ENCODE peak calls at places on chromosomes 12 and 14, in nine cellular contexts. W is HCT116, E is stomach, K is heart right ventricle, B is cardiac muscle cell, H is heart left ventricle, O is Peyer's patch, Z is body of pancreas, P is fibroblast of lung. D is an unnamed sample.

GRCh38 chr12:53160000-53160399 is 20.5 kb upstream of the ZNF740 start:
- DNase-seq in O (no peak), W (no peak), Z (no peak), H (no peak), B (no peak), K (no peak), P (no peak), E (no peak), D (no peak)

GRCh38 chr12:111180830-111181726 is 187.8 kb downstream of the PHETA1 start:
- DNase-seq in H (peak), O (peak), K (no peak), E (peak), B (peak), P (no peak), W (no peak), Z (peak), D (no peak)

GRCh38 chr12:116336542-116337065 is 59.1 kb upstream of the MED13L start:
- DNase-seq in O (no peak), H (no peak), B (no peak), P (peak), K (no peak), W (no peak), Z (no peak), E (peak), D (no peak)

GRCh38 chr12:115988193-115988592 is 289.3 kb downstream of the MED13L start:
- DNase-seq in P (no peak), K (no peak), H (no peak), E (no peak), B (no peak), Z (no peak), W (no peak), O (no peak), D (no peak)

GRCh38 chr12:13442457-13442856 is 245.9 kb downstream of the EMP1 start:
- DNase-seq in K (no peak), P (no peak), H (no peak), E (no peak), Z (no peak), O (no peak), W (no peak), B (no peak), D (no peak)

GRCh38 chr14:99420711-99421110 is 59.9 kb downstream of the SETD3 start:
- DNase-seq in W (no peak), E (peak), Z (peak), O (no peak), H (no peak), P (peak), K (no peak), B (no peak), D (no peak)

GRCh38 chr12:57049890-57050289 is at the start of gene MYO1A:
- DNase-seq in P (peak), O (peak), B (peak), W (no peak), E (peak), Z (no peak), H (no peak), K (no peak), D (no peak)

GRCh38 chr12:44703311-44703910 is 172.7 kb downstream of the NELL2 start:
- DNase-seq in B (no peak), K (no peak), H (no peak), P (no peak), O (no peak), E (no peak), W (no peak), Z (no peak), D (no peak)

GRCh38 chr14:43019826-43020225 is 1413.2 kb downstream of the LRFN5 start:
- DNase-seq in P (no peak), B (no peak), O (no peak), H (no peak), E (no peak), K (no peak), W (no peak), Z (no peak), D (no peak)

GRCh38 chr12:62625238-62625637 is 158.6 kb downstream of the MON2 start:
- DNase-seq in O (no peak), W (no peak), K (no peak), B (no peak), H (no peak), E (peak), Z (no peak), P (peak), D (no peak)

GRCh38 chr12:13167226-13167625 is 29.3 kb upstream of the EMP1 start:
- DNase-seq in E (no peak), O (no peak), Z (no peak), H (no peak), P (peak), W (no peak), B (no peak), K (no peak), D (no peak)

GRCh38 chr12:95882080-95882479 is 23.3 kb downstream of the SNRPF start:
- DNase-seq in B (no peak), O (no peak), P (peak), E (no peak), K (no peak), H (no peak), W (no peak), Z (no peak), D (no peak)

GRCh38 chr14:92613008-92613658 is 99.6 kb downstream of the RIN3 start:
- DNase-seq in Z (peak), K (peak), B (peak), W (no peak), P (peak), H (no peak), E (no peak), O (peak), D (no peak)

GRCh38 chr12:2783936-2784600 is 10.7 kb upstream of the FKBP4 start:
- DNase-seq in W (peak), P (peak), Z (peak), H (peak), O (peak), B (peak), K (peak), E (peak), D (no peak)

GRCh38 chr14:63759454-63759853 is 31.6 kb upstream of the SGPP1 start:
- DNase-seq in Z (no peak), P (no peak), B (no peak), K (no peak), H (no peak), W (no peak), O (no peak), E (no peak), D (no peak)

GRCh38 chr14:93395227-93395626 is 35.5 kb upstream of the UNC79 start:
- DNase-seq in O (no peak), P (no peak), K (no peak), E (no peak), B (no peak), H (no peak), W (no peak), Z (no peak), D (no peak)

GRCh38 chr14:75561013-75561432 is 17.4 kb upstream of the FLVCR2 start:
- DNase-seq in B (peak), K (peak), P (peak), O (peak), E (peak), Z (peak), W (peak), H (peak), D (no peak)

GRCh38 chr14:30214456-30215090 is 286.9 kb upstream of the PRKD1 start:
- DNase-seq in H (no peak), W (peak), B (peak), P (peak), Z (peak), O (no peak), E (no peak), K (no peak), D (peak)

GRCh38 chr12:57864811-57865751 is 18.6 kb upstream of the CTDSP2 start:
- DNase-seq in W (peak), E (peak), B (peak), K (peak), Z (peak), H (peak), O (peak), P (peak), D (no peak)

GRCh38 chr14:98819132-98819866 is 452.7 kb downstream of the BCL11B start:
- DNase-seq in B (no peak), P (no peak), W (no peak), E (no peak), Z (peak), H (no peak), O (no peak), K (no peak), D (no peak)

GRCh38 chr14:101719045-101719645 is 42.4 kb upstream of the PPP2R5C start:
- DNase-seq in B (peak), K (peak), O (no peak), H (peak), E (peak), W (no peak), P (no peak), Z (no peak), D (no peak)

GRCh38 chr12:44717612-44718011 is 158.5 kb downstream of the NELL2 start:
- DNase-seq in E (no peak), Z (no peak), O (no peak), P (no peak), B (no peak), H (no peak), W (no peak), K (no peak), D (no peak)

GRCh38 chr14:71236430-71236829 is 329.2 kb downstream of the PCNX1 start:
- DNase-seq in Z (no peak), W (no peak), K (no peak), O (no peak), B (no peak), E (no peak), P (no peak), H (no peak), D (no peak)

GRCh38 chr14:78196323-78196722 is 26.1 kb downstream of the NRXN3 start:
- DNase-seq in K (no peak), Z (no peak), W (no peak), P (no peak), E (no peak), B (no peak), O (no peak), H (no peak), D (no peak)

GRCh38 chr14:103205541-103205906 is 82.3 kb downstream of the TNFAIP2 start:
- DNase-seq in B (no peak), K (no peak), E (no peak), O (no peak), W (no peak), H (no peak), Z (no peak), P (no peak), D (no peak)

GRCh38 chr14:97888331-97888730 is 1091.1 kb downstream of the VRK1 start:
- DNase-seq in O (no peak), H (no peak), W (no peak), B (no peak), Z (no peak), K (no peak), E (no peak), P (no peak), D (no peak)

GRCh38 chr14:20469890-20470858 is 968 bp downstream of the PNP start:
- DNase-seq in W (peak), P (peak), Z (peak), B (peak), O (peak), E (peak), K (peak), H (peak), D (no peak)

GRCh38 chr14:38556321-38556720 is 300.4 kb upstream of the CLEC14A start:
- DNase-seq in W (no peak), Z (no peak), H (no peak), K (no peak), E (no peak), B (no peak), P (no peak), O (no peak), D (no peak)

GRCh38 chr12:113561381-113561780 is 89.7 kb upstream of the LHX5 start:
- DNase-seq in K (no peak), E (no peak), H (no peak), W (no peak), O (no peak), B (no peak), P (no peak), Z (no peak), D (no peak)

GRCh38 chr12:4119157-4119761 is 154.3 kb upstream of the CCND2 start:
- DNase-seq in O (no peak), K (no peak), P (no peak), H (no peak), Z (no peak), B (no peak), W (no peak), E (no peak), D (no peak)

GRCh38 chr12:46124132-46124847 is 133.9 kb upstream of the SCAF11 start:
- DNase-seq in B (no peak), E (no peak), Z (no peak), O (no peak), K (no peak), W (no peak), H (no peak), P (peak), D (no peak)
- H3K27ac ChIP-seq in B (no peak), E (no peak), Z (no peak), O (no peak), K (no peak), W (no peak), H (no peak), P (no peak), D (no peak)

GRCh38 chr12:1583421-1584078 is 10.8 kb downstream of the FBXL14 start:
- DNase-seq in H (peak), W (peak), O (no peak), E (peak), K (peak), Z (peak), P (peak), B (peak), D (peak)
- TF ChIP-seq CTCF in H (peak), W (peak), O (peak), E (no peak), K (peak), Z (peak), P (peak), B (peak), D (peak)

GRCh38 chr12:54196396-54196795 is 7.6 kb upstream of the SMUG1 start:
- DNase-seq in O (no peak), Z (no peak), P (no peak), H (no peak), E (no peak), W (no peak), B (no peak), K (no peak), D (no peak)

GRCh38 chr12:54195080-54195479 is 6.3 kb upstream of the SMUG1 start:
- DNase-seq in B (no peak), K (no peak), O (no peak), P (no peak), Z (no peak), W (no peak), H (no peak), E (no peak), D (no peak)

GRCh38 chr12:54195736-54196347 is 7.1 kb upstream of the SMUG1 start:
- DNase-seq in P (peak), K (no peak), Z (no peak), H (no peak), W (no peak), B (no peak), O (no peak), E (no peak), D (no peak)

GRCh38 chr12:54199034-54199433 is 10.2 kb upstream of the SMUG1 start:
- DNase-seq in K (no peak), P (no peak), O (no peak), Z (no peak), W (no peak), B (no peak), H (no peak), E (no peak), D (no peak)

DNA sequence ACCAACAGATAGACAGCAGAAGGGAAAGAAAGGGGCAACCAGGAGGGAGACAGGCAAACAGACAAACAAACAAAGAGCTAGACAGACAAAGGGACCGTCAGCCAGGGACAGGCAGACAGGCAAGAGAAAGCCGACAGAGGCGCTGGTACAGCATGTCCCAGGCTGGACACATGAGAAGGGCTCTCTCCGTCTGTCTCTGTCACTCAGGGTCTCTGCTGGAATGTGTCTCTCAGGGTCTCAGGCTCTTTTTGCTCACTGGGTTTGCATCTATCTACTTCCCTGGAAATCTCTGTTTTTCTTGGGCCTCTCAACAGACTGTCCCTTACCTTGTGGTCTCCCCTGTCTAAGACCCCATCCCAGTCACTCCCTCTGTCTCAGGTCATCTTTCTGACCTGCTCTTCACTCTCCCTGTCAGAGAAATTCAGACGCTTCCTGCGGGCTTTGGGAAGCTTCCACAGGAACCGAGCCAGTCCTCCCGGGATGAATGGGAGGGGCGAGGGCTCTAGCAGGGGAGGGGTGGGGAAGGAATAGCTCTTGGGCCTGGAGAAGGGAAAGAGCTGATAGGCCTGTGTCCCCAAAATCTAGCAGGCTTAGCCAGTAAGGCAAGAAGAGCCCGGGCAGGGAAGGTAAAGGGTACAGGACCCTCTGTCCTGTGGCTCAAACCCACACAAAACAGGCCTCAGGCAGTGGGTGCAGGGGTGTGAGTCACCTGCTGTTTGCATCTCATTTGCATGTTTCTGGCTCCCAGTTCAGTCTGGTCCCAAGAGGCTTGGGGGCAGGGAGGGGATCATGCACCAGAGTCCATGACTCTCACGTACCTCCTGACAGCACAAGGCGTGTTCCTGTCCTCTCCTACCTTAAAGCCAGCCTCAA is 8.5 kb upstream of the SMUG1 start:
- DNase-seq in E (no peak), P (peak), H (no peak), W (no peak), B (no peak), K (no peak), Z (no peak), O (no peak), D (no peak)
- H3K4me3 ChIP-seq in E (no peak), P (no peak), H (no peak), W (no peak), B (no peak), K (no peak), Z (no peak), O (no peak), D (no peak)

GRCh38 chr14:22524105-22524783 is 64.8 kb downstream of the DAD1 start:
- DNase-seq in W (no peak), P (no peak), O (no peak), K (no peak), H (no peak), Z (no peak), E (no peak), B (no peak), D (no peak)
- H3K27ac ChIP-seq in W (no peak), P (no peak), O (peak), K (no peak), H (no peak), Z (no peak), E (peak), B (no peak), D (no peak)

GRCh38 chr14:94681300-94682060 is 69.3 kb downstream of the SERPINA3 start:
- DNase-seq in B (no peak), Z (peak), O (no peak), K (no peak), W (peak), P (peak), E (peak), H (no peak), D (no peak)
- TF ChIP-seq CTCF in B (peak), Z (peak), O (peak), K (peak), W (peak), P (peak), E (no peak), H (peak), D (peak)

GRCh38 chr12:69007166-69007857 is 74.3 kb upstream of the CPM start:
- DNase-seq in O (no peak), W (no peak), P (peak), B (peak), K (no peak), E (peak), Z (peak), H (no peak), D (peak)
- H3K4me3 ChIP-seq in O (no peak), W (no peak), P (peak), B (no peak), K (peak), E (no peak), Z (no peak), H (no peak), D (peak)

DNA sequence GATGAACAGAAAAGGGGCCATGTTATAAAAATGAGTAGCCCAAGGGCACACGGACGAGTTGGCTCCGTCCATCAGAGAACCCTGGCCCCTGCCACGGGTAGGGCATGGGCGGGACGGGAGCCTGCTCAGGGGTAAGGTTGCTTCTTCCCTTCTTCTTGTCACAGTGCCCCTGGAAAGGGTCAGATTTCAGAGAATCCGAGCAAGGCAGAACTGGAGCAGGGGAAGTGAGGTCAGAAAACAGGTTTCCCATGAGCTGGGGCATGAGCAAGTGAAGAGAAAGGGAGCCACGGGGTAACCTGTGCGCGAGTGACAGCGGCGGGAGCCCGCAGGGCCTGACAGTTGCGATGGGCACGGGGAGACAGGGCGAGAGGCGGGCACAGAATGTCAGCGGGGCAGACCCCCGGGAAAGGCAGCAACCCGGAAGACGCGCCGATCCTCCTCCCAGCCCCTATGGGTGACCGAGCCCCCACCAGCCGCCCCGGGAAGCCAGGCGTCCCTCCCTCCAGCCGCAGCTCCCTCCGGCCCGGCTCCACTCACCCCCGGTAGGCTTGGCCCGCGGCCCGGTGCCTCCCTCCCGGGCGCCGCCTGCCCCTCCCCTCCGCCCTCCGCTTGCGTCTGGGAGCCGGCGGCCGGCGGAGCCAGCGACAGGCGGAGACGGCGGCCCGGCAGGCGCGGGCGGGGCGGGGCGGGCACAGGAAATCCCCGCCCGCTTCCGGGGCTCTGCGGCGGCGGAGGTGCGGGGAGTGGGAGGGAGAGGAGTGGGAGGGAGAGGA is at the start of gene ZNF641:
- DNase-seq in Z (peak), P (peak), W (no peak), O (peak), E (peak), B (peak), H (peak), K (peak), D (peak)
- H3K27ac ChIP-seq in Z (peak), P (peak), W (peak), O (peak), E (peak), B (peak), H (peak), K (peak), D (peak)

DNA sequence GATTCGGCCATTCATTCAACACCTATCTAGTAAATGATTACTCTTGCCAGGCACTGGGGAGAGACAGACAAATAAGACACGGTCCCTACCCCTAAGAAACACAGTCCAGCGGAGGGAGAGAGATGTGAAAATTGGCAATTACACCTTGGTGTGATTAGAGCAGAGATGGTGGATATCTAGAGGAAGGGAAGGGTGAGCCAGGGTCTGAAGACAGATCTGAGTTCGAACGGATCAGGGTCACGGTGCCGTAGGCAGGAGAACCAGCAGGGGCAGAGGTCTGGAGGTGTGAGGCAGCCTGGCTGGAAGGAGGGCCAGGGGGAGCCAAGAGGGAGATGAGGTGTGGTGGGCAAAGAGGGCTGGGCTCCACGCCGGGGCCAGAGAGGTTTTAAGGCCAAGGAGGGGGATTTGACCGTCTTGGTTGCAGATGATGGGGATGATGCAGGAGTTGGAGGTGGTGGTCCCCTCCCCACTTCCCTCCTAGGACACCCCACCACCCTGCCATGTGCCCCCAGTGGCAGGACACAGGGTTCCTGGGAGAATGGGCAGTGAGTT is 27.1 kb downstream of the FAM222A start:
- DNase-seq in K (no peak), W (no peak), E (peak), P (no peak), B (no peak), H (no peak), Z (peak), O (peak), D (no peak)
- TF ChIP-seq CTCF in K (no peak), W (no peak), E (no peak), P (no peak), B (no peak), H (no peak), Z (no peak), O (no peak), D (no peak)

GRCh38 chr14:74511966-74512365 is 18.4 kb downstream of the ISCA2 start:
- DNase-seq in W (no peak), K (no peak), E (no peak), H (no peak), Z (no peak), O (peak), B (no peak), P (no peak), D (no peak)
- H3K4me3 ChIP-seq in W (no peak), K (no peak), E (no peak), H (no peak), Z (no peak), O (no peak), B (no peak), P (no peak), D (no peak)

D was measured in AG04450.